ENCODE peak calls at places on chromosomes 11 and 22, in six cellular contexts. I is HCT116, H is K562, M is HepG2, A is SK-N-SH, O is GM12878. L is an unnamed sample.
A peak's percentile ranks its signal among the peaks of the same experiment; 100 is the strongest.

GRCh38 chr22:17411213-17411612 is 42.0 kb downstream of the CECR2 start:
- DNase-seq in I (no peak), O (no peak), H (no peak), M (no peak), A (no peak), L (no peak)

GRCh38 chr11:44277097-44278090 is 32.5 kb downstream of the ALX4 start:
- DNase-seq in O (no peak), A (no peak), M (no peak), I (no peak), H (no peak), L (no peak)

GRCh38 chr11:109967121-109967520 is 126.1 kb upstream of the ZC3H12C start:
- DNase-seq in A (no peak), I (no peak), M (no peak), O (no peak), H (no peak), L (no peak)

GRCh38 chr11:14435717-14436116 is 63.9 kb downstream of the COPB1 start:
- DNase-seq in H (no peak), A (no peak), O (no peak), I (no peak), M (no peak), L (no peak)

GRCh38 chr11:118851970-118852369 is 31.7 kb upstream of the CXCR5 start:
- DNase-seq in H (no peak), I (no peak), M (no peak), A (no peak), O (peak; percentile 51), L (no peak)

GRCh38 chr11:105000797-105001196 is 22.2 kb downstream of the CASP5 start:
- DNase-seq in A (no peak), M (no peak), I (peak; percentile 19), H (peak; percentile 6), O (peak; percentile 24), L (peak; percentile 62)

GRCh38 chr22:44726439-44726838 is 24.4 kb downstream of the PRR5 start:
- DNase-seq in I (no peak), O (no peak), H (no peak), A (peak; percentile 6), M (no peak), L (no peak)

GRCh38 chr11:12291767-12292166 is 85.6 kb upstream of the PARVA start:
- DNase-seq in A (no peak), H (no peak), O (no peak), I (no peak), M (no peak), L (no peak)

GRCh38 chr11:17116121-17116520 is 38.7 kb upstream of the RPS13 start:
- DNase-seq in H (no peak), A (no peak), M (no peak), I (no peak), O (no peak), L (no peak)

GRCh38 chr22:46401370-46401769 is 65.9 kb downstream of the TRMU start:
- DNase-seq in O (no peak), H (no peak), A (no peak), M (no peak), I (no peak), L (no peak)

GRCh38 chr11:35868491-35868890 is 75.4 kb upstream of the LDLRAD3 start:
- DNase-seq in A (no peak), H (no peak), I (no peak), O (no peak), M (no peak), L (no peak)

GRCh38 chr11:31340903-31341572 is 28.5 kb downstream of the DCDC1 start:
- DNase-seq in I (peak; percentile 26), H (peak; percentile 29), A (peak; percentile 12), M (peak; percentile 45), O (no peak), L (peak; percentile 66)

GRCh38 chr22:32728291-32728690 is 73.2 kb upstream of the TIMP3 start:
- DNase-seq in H (no peak), O (no peak), I (no peak), M (no peak), A (no peak), L (no peak)

GRCh38 chr11:62418733-62419132 is at the start of gene SCGB1A1:
- DNase-seq in M (no peak), H (no peak), O (no peak), I (no peak), A (no peak), L (no peak)

GRCh38 chr11:66718320-66718971 is 10.6 kb downstream of the SPTBN2 start:
- DNase-seq in H (no peak), I (no peak), O (no peak), M (peak; percentile 39), A (no peak), L (peak; percentile 71)

GRCh38 chr11:2164081-2164480 is 3.1 kb upstream of the INS start:
- DNase-seq in I (no peak), H (no peak), M (no peak), A (no peak), O (no peak), L (no peak)
- H4K20me1 ChIP-seq in I (no peaks in the 10 kb centered on the region), H (peaks cover 7% of the 10 kb centered on the region), M (no peaks in the 10 kb centered on the region), A (no peaks in the 10 kb centered on the region), O (no peaks in the 10 kb centered on the region), L (no peaks in the 10 kb centered on the region)

DNA sequence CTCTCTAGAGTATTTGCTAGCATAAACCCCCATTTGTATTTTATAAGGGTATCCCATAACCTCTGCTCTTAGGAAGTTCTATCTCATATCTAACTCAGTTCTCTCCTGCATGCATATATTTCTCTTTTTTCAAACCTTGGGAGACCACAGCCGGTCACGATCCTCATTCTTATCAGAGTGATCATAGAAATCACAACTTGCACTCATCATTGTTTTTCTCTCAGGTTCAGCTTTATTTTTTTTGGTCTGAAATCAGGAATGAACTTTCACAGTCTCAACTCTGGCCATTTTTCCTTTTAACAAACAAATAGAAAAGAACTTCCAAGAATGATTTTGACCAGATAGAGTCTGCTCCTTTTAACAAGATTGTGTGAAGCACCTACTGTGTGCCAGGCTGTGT is 98.6 kb upstream of the BLID start:
- DNase-seq in O (no peak), A (no peak), I (no peak), M (no peak), H (no peak), L (no peak)
- TF ChIP-seq REST in O (no peak), A (no peak), I (no peak), M (no peak), H (no peak), L (no peak)

DNA sequence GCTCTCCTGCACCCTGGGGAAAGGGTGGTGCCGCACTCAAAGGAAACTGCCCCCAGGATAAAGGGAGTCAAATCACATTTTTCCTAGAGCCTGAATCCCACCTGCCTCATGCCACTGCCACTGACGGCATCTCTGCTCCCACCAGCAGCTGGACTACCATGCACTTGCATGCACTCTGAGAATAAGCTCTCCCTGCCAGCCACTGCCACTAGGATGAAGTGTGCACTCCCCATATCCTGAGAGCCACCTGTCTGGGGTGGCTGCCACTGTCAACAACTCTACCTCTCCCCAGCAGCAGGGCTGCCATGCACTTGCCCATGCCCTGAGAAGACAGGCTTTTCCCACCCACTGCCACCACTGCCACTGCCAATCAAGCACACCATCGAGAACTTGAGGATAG is 31.6 kb downstream of the MRGPRX4 start:
- DNase-seq in H (no peak), O (no peak), A (no peak), M (no peak), I (no peak), L (no peak)
- H3K27ac ChIP-seq in H (no peak overlapping the region), O (no peak overlapping the region), A (no peak overlapping the region), M (no peak overlapping the region), I (no peak overlapping the region), L (no peak overlapping the region)

GRCh38 chr11:65554057-65554818 is 3.9 kb downstream of the LTBP3 start:
- DNase-seq in I (no peak), M (no peak), H (no peak), A (no peak), O (no peak), L (no peak)
- H4K20me1 ChIP-seq in I (no peaks in the 10 kb centered on the region), M (peaks cover 10% of the 10 kb centered on the region), H (peaks cover 8% of the 10 kb centered on the region), A (peaks cover 21% of the 10 kb centered on the region), O (no peaks in the 10 kb centered on the region), L (no peaks in the 10 kb centered on the region)

DNA sequence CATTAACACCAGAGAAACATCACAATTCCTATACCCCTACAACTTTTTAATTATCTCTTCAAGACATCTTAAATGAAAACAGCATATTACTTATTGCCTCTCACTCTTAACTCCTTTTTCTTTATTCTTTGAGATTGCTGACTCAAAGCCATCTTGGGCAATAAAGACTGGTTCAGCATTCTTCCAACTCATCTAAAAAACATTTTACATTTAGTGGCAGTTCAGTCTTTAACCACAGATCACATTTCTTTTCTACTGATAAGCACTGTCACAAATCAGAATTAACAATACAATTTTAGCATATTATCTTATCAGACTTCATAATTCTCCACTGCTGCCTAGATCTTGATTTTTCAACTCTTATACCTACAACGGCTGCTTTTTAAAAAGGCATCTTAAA is 34.0 kb downstream of the SIK3 start:
- DNase-seq in O (no peak), H (no peak), M (no peak), A (no peak), I (no peak), L (no peak)
- TF ChIP-seq REST in O (no peak), H (no peak), M (no peak), A (no peak), I (no peak), L (no peak)

DNA sequence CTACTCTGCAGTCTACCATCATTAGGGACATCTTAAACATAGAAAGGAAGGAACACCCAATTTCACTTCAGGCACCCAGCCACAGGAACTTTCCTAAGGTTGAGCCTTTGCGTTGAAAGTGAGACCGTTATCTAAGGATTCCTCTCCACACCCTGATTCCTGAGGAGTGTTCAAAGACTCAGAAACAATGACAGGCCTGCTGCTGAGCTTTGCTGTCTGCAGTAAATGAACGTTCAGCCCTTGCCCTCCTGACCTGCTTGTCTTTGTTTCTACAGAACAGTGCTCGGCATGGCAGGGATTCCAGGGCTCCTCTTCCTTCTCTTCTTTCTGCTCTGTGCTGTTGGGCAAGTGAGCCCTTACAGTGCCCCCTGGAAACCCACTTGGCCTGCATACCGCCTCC is 7.0 kb downstream of the PRSS23 start:
- DNase-seq in H (no peak), I (no peak), O (no peak), M (no peak), A (no peak), L (no peak)
- H3K27ac ChIP-seq in H (no peak overlapping the region), I (no peak overlapping the region), O (no peak overlapping the region), M (no peak overlapping the region), A (peak overlapping the region; percentile 93), L (no peak overlapping the region)

L was measured in GM23338.